ENCODE peak calls at places on chromosomes 11 and 22, in nine cellular contexts. L is bronchial epithelial cell; S is effector memory CD8-positive, alpha-beta T cell; Y is GM12865; E is tibial nerve; M is pulmonary artery endothelial cell; B is ovary; N is HEK293T; R is uterus. Z is an unnamed sample.

GRCh38 chr22:20080445-20080775 is 369 bp downstream of the DGCR8 start:
- DNase-seq in L (peak), S (peak), Y (peak), E (no peak), M (no peak), B (peak), N (peak), R (peak), Z (no peak)

GRCh38 chr22:40463017-40463631 is 92.7 kb downstream of the SGSM3 start:
- DNase-seq in L (no peak), S (peak), Y (peak), E (no peak), M (no peak), B (no peak), N (no peak), R (no peak), Z (no peak)

GRCh38 chr11:76592961-76593360 is 77.6 kb downstream of the LRRC32 start:
- DNase-seq in L (no peak), S (no peak), Y (no peak), E (no peak), M (no peak), B (no peak), N (no peak), R (no peak), Z (no peak)

GRCh38 chr22:48940988-48941902 is 886.4 kb downstream of the BRD1 start:
- DNase-seq in L (no peak), S (no peak), Y (no peak), E (no peak), M (no peak), B (no peak), N (no peak), R (no peak), Z (no peak)

GRCh38 chr11:17736921-17737817 is 2.6 kb downstream of the KCNC1 start:
- DNase-seq in L (no peak), S (no peak), Y (no peak), E (no peak), M (no peak), B (no peak), N (no peak), R (no peak), Z (no peak)

GRCh38 chr22:38870312-38870741 is 1.7 kb downstream of the CBX6 start:
- DNase-seq in L (peak), S (peak), Y (peak), E (peak), M (peak), B (peak), N (peak), R (peak), Z (peak)

GRCh38 chr11:117997436-117998200 is 11.4 kb downstream of the IL10RA start:
- DNase-seq in L (no peak), S (no peak), Y (peak), E (no peak), M (no peak), B (no peak), N (no peak), R (no peak), Z (no peak)

GRCh38 chr11:119615003-119615878 is 113.8 kb downstream of the NECTIN1 start:
- DNase-seq in L (peak), S (no peak), Y (peak), E (no peak), M (peak), B (no peak), N (no peak), R (no peak), Z (no peak)

GRCh38 chr11:80598905-80599304 is 1158.1 kb upstream of the TENM4 start:
- DNase-seq in L (peak), S (no peak), Y (no peak), E (no peak), M (no peak), B (no peak), N (no peak), R (no peak), Z (no peak)

GRCh38 chr11:11348303-11348702 is 4.7 kb downstream of the CSNK2A3 start:
- DNase-seq in L (no peak), S (no peak), Y (no peak), E (no peak), M (no peak), B (no peak), N (no peak), R (no peak), Z (no peak)

Z was measured in smooth muscle cell of the brain vasculature.